ENCODE peak calls at places on chromosome X, in five cellular contexts. W is mesenchymal stem cell, C is mesendoderm, M is neuronal stem cell, K is H1. R is an unnamed sample.

GRCh38 chrX:39802354-39802753 is 295.4 kb downstream of the BCOR start:
- DNase-seq in W (no peak), M (no peak), C (no peak), K (no peak), R (no peak)

GRCh38 chrX:122418758-122419157 is 765.3 kb upstream of the GRIA3 start:
- DNase-seq in K (no peak), W (no peak), C (no peak), M (no peak), R (no peak)

GRCh38 chrX:15343075-15343476 is 7.8 kb upstream of the PIGA start:
- DNase-seq in C (no peak), M (no peak), W (peak), K (no peak), R (peak)

GRCh38 chrX:10922841-10923240 is 188.3 kb upstream of the HCCS start:
- DNase-seq in M (no peak), K (no peak), W (no peak), C (no peak), R (no peak)

GRCh38 chrX:3518870-3519269 is 172.4 kb upstream of the MXRA5 start:
- DNase-seq in M (no peak), W (peak), K (no peak), C (peak), R (peak)

GRCh38 chrX:110412971-110413726 is 54.5 kb downstream of the RTL9 start:
- DNase-seq in W (peak), C (peak), K (peak), M (peak), R (peak)

GRCh38 chrX:13937370-13938052 is 92.2 kb downstream of the GEMIN8 start:
- DNase-seq in W (peak), M (peak), K (peak), C (peak), R (peak)

GRCh38 chrX:106898462-106898861 is 4.7 kb downstream of the RIPPLY1 start:
- DNase-seq in M (peak), C (peak), K (no peak), W (peak), R (peak)

GRCh38 chrX:45801554-45801953 is 600.9 kb upstream of the DIPK2B start:
- DNase-seq in K (no peak), M (no peak), W (peak), C (no peak), R (peak)

GRCh38 chrX:39903937-39904336 is 193.8 kb downstream of the BCOR start:
- DNase-seq in W (no peak), K (no peak), M (no peak), C (no peak), R (peak)

GRCh38 chrX:136268051-136269048 is 17.1 kb upstream of the MAP7D3 start:
- DNase-seq in W (peak), M (no peak), K (no peak), C (peak), R (peak)

GRCh38 chrX:46791927-46792825 is 33.3 kb upstream of the SLC9A7 start:
- DNase-seq in M (no peak), K (no peak), C (peak), W (peak), R (peak)

GRCh38 chrX:120718969-120719368 is 89.1 kb upstream of the C1GALT1C1 start:
- DNase-seq in W (no peak), C (no peak), K (no peak), M (no peak), R (no peak)

GRCh38 chrX:136497556-136498048 is at the start of gene HTATSF1:
- DNase-seq in M (peak), W (no peak), K (peak), C (no peak), R (no peak)

GRCh38 chrX:97211070-97211469 is 327.4 kb downstream of the RPA4 start:
- DNase-seq in K (no peak), W (no peak), C (no peak), M (no peak), R (peak)

GRCh38 chrX:111483140-111483539 is 28.3 kb upstream of the SERTM2 start:
- DNase-seq in K (no peak), C (no peak), W (no peak), M (no peak), R (no peak)

GRCh38 chrX:24298191-24298590 is 15.7 kb downstream of the SUPT20HL2 start:
- DNase-seq in K (no peak), M (no peak), W (peak), C (no peak), R (peak)

GRCh38 chrX:55132416-55132815 is 43.6 kb downstream of the PAGE2 start:
- DNase-seq in M (no peak), C (no peak), W (no peak), K (no peak), R (no peak)

GRCh38 chrX:74422576-74423288 is 1.4 kb downstream of the SLC16A2 start:
- DNase-seq in C (peak), M (peak), K (peak), W (peak), R (peak)

GRCh38 chrX:119391279-119391678 is 7.9 kb upstream of the SLC25A43 start:
- DNase-seq in W (peak), K (no peak), M (no peak), C (peak), R (peak)

GRCh38 chrX:150212672-150213480 is 150.2 kb upstream of the MAMLD1 start:
- DNase-seq in K (no peak), W (no peak), M (no peak), C (peak), R (peak)

GRCh38 chrX:72305286-72306084 is at the start of gene CITED1:
- DNase-seq in C (peak), W (peak), M (peak), K (no peak), R (no peak)

GRCh38 chrX:85024044-85024443 is 20.4 kb downstream of the APOOL start:
- DNase-seq in C (no peak), K (no peak), M (no peak), W (no peak), R (peak)

GRCh38 chrX:68835468-68835867 is 6.6 kb downstream of the EFNB1 start:
- DNase-seq in C (no peak), W (no peak), M (no peak), K (peak), R (no peak)

GRCh38 chrX:47854474-47854873 is 17.8 kb downstream of the ZNF81 start:
- DNase-seq in K (peak), C (peak), W (peak), M (no peak), R (peak)

DNA sequence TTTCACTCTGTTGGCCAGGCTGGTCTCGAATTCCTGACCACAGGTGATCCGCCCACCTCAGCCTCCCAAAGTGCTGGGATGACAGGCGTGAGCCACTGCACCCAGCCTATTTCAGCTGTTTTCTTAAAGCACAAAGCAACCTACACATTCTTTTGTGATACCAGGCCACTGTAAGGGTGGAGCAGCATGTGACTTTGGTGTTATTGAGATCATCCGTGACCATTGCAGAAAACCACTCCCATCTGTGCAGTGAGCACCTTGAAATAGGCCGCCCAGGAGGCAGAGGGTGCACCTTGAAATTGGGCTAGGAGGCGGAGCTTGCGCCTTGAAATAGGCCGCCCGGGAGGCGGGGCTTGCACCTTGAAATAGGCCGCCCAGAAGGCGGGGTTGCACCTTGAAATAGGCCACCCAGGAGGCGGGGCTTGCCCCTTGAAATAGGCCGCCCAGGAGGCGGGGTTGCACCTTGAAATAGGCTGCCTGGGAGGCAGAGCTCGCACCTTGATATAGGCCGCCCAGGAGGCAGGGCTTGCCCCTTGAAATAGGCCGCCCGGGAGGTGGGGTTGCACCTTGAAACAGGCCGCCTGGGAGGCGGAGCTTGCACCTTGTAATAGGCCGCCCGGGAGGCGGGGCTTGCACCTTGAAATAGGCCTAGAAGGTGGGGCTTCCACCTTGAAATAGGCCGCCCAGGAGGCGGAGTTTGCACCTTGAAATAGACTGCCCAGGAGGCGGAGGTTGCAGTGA is 9.0 kb upstream of the SLC25A6 start:
- DNase-seq in M (no peak), C (peak), W (no peak), K (peak), R (no peak)
- H4K8ac ChIP-seq in M (no peak), C (no peak), W (no peak), K (no peak), R (no peak)

DNA sequence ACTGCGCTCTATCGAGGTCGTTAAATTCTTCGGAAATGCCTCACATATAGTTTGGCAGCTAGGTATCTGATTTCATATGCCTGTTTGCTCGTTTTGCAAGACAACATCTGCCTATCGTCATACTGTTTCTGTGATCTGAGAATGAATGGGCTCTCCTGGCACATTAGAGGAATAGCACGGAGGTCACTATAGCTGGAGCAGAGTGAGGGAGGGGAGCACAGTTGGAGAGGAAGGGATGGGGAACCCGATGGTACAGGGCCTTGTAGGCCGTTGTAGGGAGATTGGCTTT is 552 bp downstream of the IKBKG start:
- DNase-seq in C (no peak), W (peak), K (no peak), M (no peak), R (peak)
- H4K8ac ChIP-seq in C (no peak), W (peak), K (no peak), M (no peak), R (peak)

DNA sequence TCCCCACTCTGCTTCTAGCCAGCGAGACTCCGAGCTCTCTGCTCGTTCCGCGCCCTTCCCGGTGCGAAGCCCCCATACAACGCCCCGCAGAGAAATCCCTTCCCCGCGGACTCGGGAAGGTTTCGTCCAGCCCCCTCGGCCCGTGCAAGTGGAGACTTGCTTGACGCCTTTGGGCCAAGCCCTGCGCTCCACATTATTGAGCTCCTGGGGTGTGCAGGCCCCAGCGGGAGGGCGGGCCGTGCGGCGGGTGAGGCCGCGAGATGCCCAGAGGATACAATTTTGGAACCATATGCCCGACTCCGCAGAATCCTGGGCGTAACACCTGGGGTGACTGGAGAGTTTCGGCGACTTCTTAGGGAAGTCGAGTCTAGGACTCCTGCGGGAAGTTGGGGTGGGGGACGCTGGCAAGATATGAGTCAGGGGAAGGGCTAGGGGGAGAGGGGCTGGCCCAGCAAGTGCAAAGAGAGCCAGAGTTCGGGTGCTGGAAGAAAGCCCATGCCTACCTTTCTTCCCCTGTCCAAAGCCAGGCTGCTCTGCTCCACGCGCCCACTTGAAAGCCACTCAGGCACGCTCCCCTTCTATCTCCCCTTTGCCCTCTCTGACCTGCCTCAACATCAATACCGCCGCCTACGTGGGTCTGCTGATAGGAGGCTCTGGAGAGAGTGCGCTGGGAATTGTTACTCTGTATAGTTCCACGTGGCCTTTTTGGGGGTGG is 1.1 kb upstream of the ELF4 start:
- DNase-seq in C (no peak), M (no peak), W (peak), K (peak), R (no peak)
- H4K8ac ChIP-seq in C (no peak), M (no peak), W (peak), K (peak), R (peak)

GRCh38 chrX:115560978-115561604 is at the start of gene PLS3:
- DNase-seq in M (peak), W (peak), C (peak), K (peak), R (peak)
- H4K8ac ChIP-seq in M (no peak), W (peak), C (no peak), K (no peak), R (peak)

GRCh38 chrX:71117358-71117757 is 1.0 kb upstream of the MED12 start:
- DNase-seq in W (no peak), C (no peak), M (no peak), K (no peak), R (no peak)

GRCh38 chrX:71118985-71119535 is 664 bp downstream of the MED12 start:
- DNase-seq in W (no peak), C (no peak), M (no peak), K (no peak), R (no peak)

DNA sequence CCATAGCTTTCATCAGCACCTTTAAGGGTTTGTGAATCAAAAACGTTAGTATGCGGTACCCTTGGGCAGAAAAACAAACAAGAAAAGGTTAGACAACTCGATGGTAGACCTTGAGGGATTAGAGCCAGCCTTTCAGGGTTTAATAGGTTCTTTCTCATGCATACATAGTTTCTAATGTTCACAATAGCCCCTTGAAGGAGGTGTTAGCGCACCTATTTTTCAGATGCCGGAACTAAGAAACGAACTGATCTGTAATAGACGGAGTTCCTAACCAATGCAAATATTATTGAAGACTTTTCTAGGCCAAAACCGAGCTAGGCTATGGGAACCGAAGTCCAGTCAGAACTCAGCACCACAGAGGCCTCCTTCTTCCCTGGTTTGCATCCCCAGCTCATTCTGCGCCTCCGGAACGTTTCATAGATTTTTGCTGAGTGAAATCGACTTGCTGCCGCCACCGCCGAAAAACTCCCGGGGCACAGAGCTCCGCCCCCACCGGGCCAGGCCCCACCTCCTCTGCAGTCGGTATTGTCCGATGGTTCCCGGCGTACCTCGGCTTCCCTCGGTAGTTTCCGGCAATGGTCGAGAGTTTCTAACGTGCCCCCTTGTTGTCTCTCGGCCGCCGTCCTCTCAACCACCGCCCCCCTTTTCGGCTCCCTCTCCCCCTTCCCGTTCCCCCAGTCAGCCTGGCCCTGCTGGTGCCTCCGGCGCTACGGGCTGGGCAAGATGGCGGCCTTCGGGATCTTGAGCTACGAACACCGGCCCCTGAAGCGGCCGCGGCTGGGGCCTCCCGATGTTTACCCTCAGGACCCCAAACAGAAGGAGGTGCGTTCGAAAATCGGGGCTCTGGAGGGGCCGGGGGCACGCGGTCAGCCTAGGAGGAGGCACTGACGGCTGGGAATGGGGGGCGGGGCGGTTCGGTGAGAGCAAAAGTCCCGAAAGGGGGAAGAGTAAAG is at the start of gene MED12:
- DNase-seq in W (peak), C (peak), M (peak), K (peak), R (peak)
- H4K8ac ChIP-seq in W (peak), C (no peak), M (no peak), K (no peak), R (peak)

DNA sequence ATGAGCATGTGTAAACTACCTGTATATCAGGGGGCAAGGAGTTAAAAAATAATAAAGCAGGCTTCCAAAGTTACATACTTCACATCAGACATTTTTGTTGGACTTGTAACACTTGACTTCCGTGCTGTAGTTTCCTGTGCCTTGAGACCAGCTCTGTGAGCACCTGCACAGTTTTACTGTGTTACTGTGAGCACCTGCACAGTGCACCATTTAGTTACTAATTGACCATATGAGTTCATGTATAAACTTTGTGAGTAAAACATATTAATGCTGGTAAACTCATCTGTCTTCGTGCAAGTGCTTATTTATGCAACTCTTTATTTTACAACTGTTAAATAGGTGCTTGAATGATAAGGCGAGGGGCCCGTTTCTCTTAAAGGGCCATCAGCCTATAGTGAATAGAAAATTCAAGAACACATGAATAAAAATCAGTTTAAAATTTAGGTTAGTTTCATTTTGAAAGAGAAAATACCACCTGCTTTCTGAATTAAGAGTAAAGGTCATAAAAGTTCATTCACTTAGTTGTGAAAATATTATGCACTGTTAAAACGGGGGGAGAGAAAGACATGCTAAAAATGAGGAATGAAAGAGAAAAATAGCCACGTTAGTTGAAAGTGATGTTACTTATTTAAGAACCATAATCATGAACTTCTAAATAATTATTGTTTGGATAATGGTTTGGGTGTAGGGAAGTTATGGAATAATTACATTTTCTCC is 42.4 kb downstream of the USP9X start:
- DNase-seq in W (no peak), K (no peak), C (no peak), M (no peak), R (no peak)
- H4K8ac ChIP-seq in W (no peak), K (no peak), C (no peak), M (no peak), R (no peak)